ENCODE peak calls at places on chromosomes 4 and X, in five cellular contexts. R, W, N, S and Q are unnamed samples.

GRCh38 chr4:81351653-81352455 is 119.9 kb downstream of the RASGEF1B start:
- DNase-seq in R (peak; percentile 63), W (peak; percentile 63), N (no peak), S (peak; percentile 81), Q (peak; percentile 80)

GRCh38 chrX:150568320-150569154 is at the start of gene MTM1:
- DNase-seq in R (peak; percentile 73), W (peak; percentile 88), N (peak; percentile 93), S (peak; percentile 92), Q (peak; percentile 86)

GRCh38 chr4:54986095-54986846 is 139.1 kb downstream of the KDR start:
- DNase-seq in R (no peak), W (no peak), N (no peak), S (no peak), Q (no peak)

GRCh38 chrX:55057691-55058249 is 17.1 kb upstream of the PAGE2B start:
- DNase-seq in R (peak; percentile 23), W (peak; percentile 23), N (no peak), S (peak; percentile 26), Q (no peak)

GRCh38 chrX:51456814-51457213 is 39.6 kb downstream of the NUDT11 start:
- DNase-seq in R (no peak), W (no peak), N (no peak), S (no peak), Q (no peak)

GRCh38 chr4:111274486-111274885 is 651.6 kb upstream of the PITX2 start:
- DNase-seq in R (no peak), W (no peak), N (no peak), S (no peak), Q (no peak)

GRCh38 chrX:95056901-95057300 is 1382.9 kb downstream of the FAM133A start:
- DNase-seq in R (no peak), W (no peak), N (no peak), S (no peak), Q (no peak)

GRCh38 chrX:33465137-33465536 is 253.8 kb upstream of the DMD start:
- DNase-seq in R (no peak), W (no peak), N (no peak), S (no peak), Q (no peak)

GRCh38 chrX:25976683-25977310 is 161.3 kb upstream of the MAGEB18 start:
- DNase-seq in R (no peak), W (no peak), N (no peak), S (no peak), Q (no peak)

GRCh38 chr4:146458594-146458993 is 63.1 kb downstream of the SLC10A7 start:
- DNase-seq in R (no peak), W (no peak), N (no peak), S (no peak), Q (no peak)

GRCh38 chr4:128123036-128123435 is 61.9 kb downstream of the LARP1B start:
- DNase-seq in R (no peak), W (no peak), N (no peak), S (no peak), Q (no peak)

GRCh38 chr4:47465008-47465407 is 1.5 kb upstream of the COMMD8 start:
- DNase-seq in R (no peak), W (peak; percentile 60), N (no peak), S (no peak), Q (no peak)

GRCh38 chrX:150337026-150337425 is 26.1 kb upstream of the MAMLD1 start:
- DNase-seq in R (no peak), W (no peak), N (no peak), S (no peak), Q (no peak)

GRCh38 chr4:147626903-147627302 is 9.7 kb downstream of the TMEM184C start:
- DNase-seq in R (no peak), W (no peak), N (no peak), S (no peak), Q (no peak)

GRCh38 chrX:115968436-115969252 is 201.9 kb upstream of the AGTR2 start:
- DNase-seq in R (peak; percentile 57), W (peak; percentile 31), N (no peak), S (peak; percentile 59), Q (peak; percentile 36)

GRCh38 chrX:85859426-85859825 is 187.9 kb downstream of the CHM start:
- DNase-seq in R (no peak), W (peak; percentile 4), N (no peak), S (no peak), Q (no peak)

GRCh38 chrX:37779857-37780256 is at the start of gene CYBB:
- DNase-seq in R (no peak), W (no peak), N (no peak), S (no peak), Q (no peak)

GRCh38 chr4:27000820-27001219 is 140.2 kb downstream of the STIM2 start:
- DNase-seq in R (no peak), W (peak; percentile 29), N (no peak), S (no peak), Q (no peak)

GRCh38 chr4:5824635-5825034 is 68.3 kb downstream of the CRMP1 start:
- DNase-seq in R (peak; percentile 21), W (peak; percentile 24), N (no peak), S (no peak), Q (no peak)

DNA sequence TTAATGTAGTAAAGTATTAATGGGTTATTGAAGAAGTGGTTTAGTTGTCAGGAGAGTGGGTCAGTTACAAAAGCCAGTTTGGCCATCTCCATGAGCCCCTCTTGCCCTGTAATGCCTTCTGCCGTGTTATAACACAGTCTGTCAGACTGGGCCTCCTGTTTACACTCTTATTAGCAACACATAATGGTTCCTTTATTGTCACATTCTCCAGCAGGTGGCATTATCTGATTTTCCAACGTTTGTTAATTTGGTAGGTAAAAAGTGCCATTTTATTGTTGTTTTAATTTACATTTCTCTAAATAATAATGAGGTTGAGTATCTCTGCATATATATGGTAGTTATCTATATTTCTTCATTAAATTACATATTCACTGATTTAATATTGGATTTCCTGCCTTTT is 560.8 kb downstream of the FGF13 start:
- DNase-seq in R (no peak), W (peak; percentile 1), N (no peak), S (no peak), Q (no peak)
- TF ChIP-seq CTCF in R (peak; percentile 45), W (no peak), N (no peak), S (no peak), Q (no peak)

DNA sequence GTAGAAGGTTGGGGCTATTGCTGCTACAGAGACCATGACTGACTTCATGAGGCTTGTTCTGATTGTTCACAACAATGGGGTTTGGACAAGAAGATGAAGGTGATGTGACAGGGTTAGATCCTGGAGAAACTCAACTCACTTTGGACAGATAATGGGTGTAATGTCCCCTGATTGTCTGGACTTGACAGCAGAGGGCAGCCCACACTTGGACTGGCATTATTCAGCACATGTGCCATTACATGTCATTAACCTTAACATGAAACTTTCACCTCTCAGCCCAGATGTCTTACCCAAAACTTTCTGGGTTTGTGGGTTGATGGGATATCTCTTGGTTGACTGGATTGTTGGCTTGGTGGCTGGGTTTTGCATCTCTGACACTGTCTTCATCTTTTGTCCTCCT is 101.5 kb downstream of the MXRA5 start:
- DNase-seq in R (no peak), W (peak; percentile 20), N (no peak), S (no peak), Q (no peak)
- TF ChIP-seq CTCF in R (no peak), W (peak; percentile 50), N (no peak), S (no peak), Q (no peak)

GRCh38 chr4:28357985-28358384 is 1497.3 kb downstream of the STIM2 start:
- DNase-seq in R (no peak), W (peak; percentile 32), N (no peak), S (no peak), Q (no peak)
- TF ChIP-seq CTCF in R (peak; percentile 38), W (peak; percentile 30), N (peak; percentile 55), S (no peak), Q (no peak)

DNA sequence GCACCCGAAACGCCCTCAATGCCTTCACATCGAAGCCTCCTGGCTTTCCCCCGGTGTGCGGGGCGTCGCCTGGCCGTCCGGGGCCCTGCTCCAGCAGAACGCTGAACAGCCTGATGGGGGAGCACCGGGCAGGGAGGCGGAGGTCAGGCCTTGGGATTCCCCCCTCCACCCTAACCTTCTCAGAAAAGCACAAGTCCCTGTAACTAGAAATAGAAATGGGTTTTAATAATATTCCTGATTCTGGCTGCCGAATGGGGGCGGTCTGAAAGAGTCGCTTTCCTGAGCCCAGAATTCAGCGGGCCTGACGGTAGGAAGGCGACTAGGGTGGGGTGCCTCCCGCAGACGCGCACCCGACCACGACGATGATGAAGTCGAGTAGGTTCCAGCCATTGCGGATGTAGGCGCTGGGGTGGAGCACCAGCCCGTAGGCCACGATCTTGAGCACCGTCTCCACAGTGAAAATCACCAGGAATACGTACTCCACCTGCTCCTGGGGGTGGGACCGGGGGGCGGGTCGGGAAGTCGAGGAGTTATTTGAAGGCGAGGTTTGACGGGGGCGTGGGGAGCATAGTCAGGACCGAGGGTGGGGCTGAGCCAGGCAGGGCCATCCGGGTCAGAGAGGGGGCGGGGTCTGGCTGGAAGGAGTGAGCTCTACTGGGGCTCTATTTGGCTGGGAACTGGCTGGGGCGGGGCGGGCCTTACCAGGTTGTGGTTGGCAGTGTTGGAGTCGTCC is 2.5 kb downstream of the CACNA1F start:
- DNase-seq in R (no peak), W (peak; percentile 49), N (no peak), S (peak; percentile 88), Q (no peak)
- TF ChIP-seq CTCF in R (no peak), W (peak; percentile 17), N (peak; percentile 20), S (no peak), Q (no peak)

GRCh38 chr4:74632634-74633033 is 161.7 kb downstream of the BTC start:
- DNase-seq in R (no peak), W (peak; percentile 100), N (no peak), S (peak; percentile 81), Q (no peak)
- TF ChIP-seq CTCF in R (no peak), W (no peak), N (no peak), S (no peak), Q (no peak)

DNA sequence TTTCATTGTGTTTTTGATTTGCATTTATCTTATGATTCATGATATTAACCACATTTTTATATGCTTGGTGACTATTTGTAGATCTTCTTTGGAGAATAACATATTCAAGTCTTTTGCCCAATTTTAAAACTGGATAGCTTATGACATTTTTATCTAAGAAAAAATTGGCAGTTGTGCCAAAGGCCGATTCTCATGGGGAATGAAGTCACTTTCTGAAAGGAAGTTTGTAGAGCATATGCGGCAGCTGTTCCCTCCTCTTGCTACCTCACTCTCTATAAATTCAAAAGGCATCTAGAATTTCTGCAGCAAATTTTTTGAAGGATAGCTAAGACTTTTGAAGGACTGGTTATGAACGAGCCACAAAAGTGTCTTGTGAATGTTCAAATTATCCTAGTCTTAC is 2353.5 kb downstream of the ARAP2 start:
- DNase-seq in R (no peak), W (no peak), N (no peak), S (no peak), Q (no peak)
- TF ChIP-seq CTCF in R (no peak), W (no peak), N (no peak), S (no peak), Q (no peak)

GRCh38 chr4:3476341-3476747 is 13.2 kb downstream of the DOK7 start:
- DNase-seq in R (no peak), W (no peak), N (no peak), S (no peak), Q (no peak)
- TF ChIP-seq CTCF in R (no peak), W (no peak), N (no peak), S (no peak), Q (no peak)